ENCODE peak calls at places on chromosomes 3 and 15, in four cellular contexts. One of them, this sample, is unnamed.

GRCh38 chr3:198079771-198080520 is 119.9 kb downstream of the LMLN start:
- DNase-seq in tibial artery: no peak
- DNase-seq in dorsolateral prefrontal cortex: no peak
- DNase-seq in CD8-positive, alpha-beta T cell: peak
- DNase-seq in this sample: peak

GRCh38 chr3:28916713-28917499 is 364.0 kb upstream of the RBMS3 start:
- DNase-seq in tibial artery: peak
- DNase-seq in dorsolateral prefrontal cortex: no peak
- DNase-seq in CD8-positive, alpha-beta T cell: no peak
- DNase-seq in this sample: peak

GRCh38 chr3:108554233-108554632 is 35.0 kb downstream of the CIP2A start:
- DNase-seq in tibial artery: no peak
- DNase-seq in dorsolateral prefrontal cortex: no peak
- DNase-seq in CD8-positive, alpha-beta T cell: no peak
- DNase-seq in this sample: peak

GRCh38 chr15:99440551-99441426 is 125.0 kb upstream of the MEF2A start:
- DNase-seq in tibial artery: peak
- DNase-seq in dorsolateral prefrontal cortex: no peak
- DNase-seq in CD8-positive, alpha-beta T cell: no peak
- DNase-seq in this sample: no peak

GRCh38 chr3:129318921-129319320 is 40.3 kb downstream of the HMCES start:
- DNase-seq in tibial artery: no peak
- DNase-seq in dorsolateral prefrontal cortex: no peak
- DNase-seq in CD8-positive, alpha-beta T cell: no peak
- DNase-seq in this sample: no peak

GRCh38 chr3:105518806-105519418 is 152.2 kb downstream of the ALCAM start:
- DNase-seq in tibial artery: no peak
- DNase-seq in dorsolateral prefrontal cortex: peak
- DNase-seq in CD8-positive, alpha-beta T cell: no peak
- DNase-seq in this sample: peak

GRCh38 chr15:84976746-84977345 is 4.8 kb upstream of the PDE8A start:
- DNase-seq in tibial artery: no peak
- DNase-seq in dorsolateral prefrontal cortex: no peak
- DNase-seq in CD8-positive, alpha-beta T cell: no peak
- DNase-seq in this sample: no peak

GRCh38 chr15:40471105-40471777 is 457 bp downstream of the CHST14 start:
- DNase-seq in tibial artery: peak
- DNase-seq in dorsolateral prefrontal cortex: no peak
- DNase-seq in CD8-positive, alpha-beta T cell: no peak
- DNase-seq in this sample: no peak

GRCh38 chr3:60301142-60301541 is 950.1 kb downstream of the FHIT start:
- DNase-seq in tibial artery: no peak
- DNase-seq in dorsolateral prefrontal cortex: no peak
- DNase-seq in CD8-positive, alpha-beta T cell: no peak
- DNase-seq in this sample: peak

GRCh38 chr3:96776818-96777217 is 37.6 kb upstream of the EPHA6 start:
- DNase-seq in tibial artery: no peak
- DNase-seq in dorsolateral prefrontal cortex: no peak
- DNase-seq in CD8-positive, alpha-beta T cell: no peak
- DNase-seq in this sample: no peak

DNA sequence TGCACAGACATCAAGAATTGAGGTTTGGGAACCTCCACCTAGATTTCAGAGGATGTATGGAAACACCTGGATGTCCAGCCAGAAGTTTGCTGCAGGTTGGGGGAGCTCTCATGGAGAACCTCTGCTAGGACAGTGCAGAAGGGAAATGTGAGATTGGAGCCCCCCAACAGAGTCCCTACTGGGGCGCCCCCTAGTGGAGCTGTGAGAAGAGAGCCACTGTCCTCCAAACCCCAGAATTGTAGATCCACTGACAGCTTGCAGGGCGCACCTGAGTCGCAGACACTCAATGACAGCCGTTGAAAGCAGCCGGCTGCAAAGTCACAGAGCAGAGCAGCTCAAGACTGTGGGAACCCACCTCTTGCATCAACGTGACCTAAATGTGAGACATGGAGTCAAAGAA is 34.6 kb upstream of the EPHA6 start:
- DNase-seq in tibial artery: no peak
- DNase-seq in dorsolateral prefrontal cortex: no peak
- DNase-seq in CD8-positive, alpha-beta T cell: no peak
- DNase-seq in this sample: no peak
- TF ChIP-seq CTCF in tibial artery: no peak
- TF ChIP-seq CTCF in dorsolateral prefrontal cortex: no peak
- TF ChIP-seq CTCF in CD8-positive, alpha-beta T cell: no peak
- TF ChIP-seq CTCF in this sample: no peak

DNA sequence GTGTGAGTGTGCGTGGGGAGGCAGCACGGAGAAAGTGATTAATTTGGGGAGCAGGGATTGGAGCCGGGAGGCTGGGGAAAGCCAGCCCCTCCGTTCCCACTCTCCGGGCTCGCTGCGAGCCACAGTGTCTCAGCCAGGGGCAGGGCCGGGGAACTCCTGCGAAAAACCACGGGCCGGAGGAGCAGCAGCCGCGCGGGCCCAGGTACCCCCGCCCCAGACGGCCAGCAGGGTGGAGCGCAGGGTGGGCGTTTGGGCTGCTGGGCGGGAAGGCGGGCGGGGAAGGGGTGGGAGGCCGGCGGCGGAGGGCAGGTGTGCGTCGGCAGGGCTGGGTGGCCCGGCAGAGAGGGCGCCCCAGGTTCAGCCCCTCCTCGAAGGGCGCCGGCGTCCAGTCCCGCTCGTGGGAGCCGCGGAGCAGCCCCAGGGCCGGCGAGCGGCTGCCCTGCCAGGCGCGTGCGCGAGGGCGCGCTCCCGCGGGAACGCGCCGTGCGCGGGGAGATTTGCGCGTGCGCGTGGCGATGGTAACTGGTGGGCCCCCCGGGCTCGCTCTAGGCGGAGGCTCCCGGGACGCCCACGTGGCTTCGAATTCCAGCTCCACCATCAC is 1.4 kb downstream of the CHL1 start:
- DNase-seq in tibial artery: no peak
- DNase-seq in dorsolateral prefrontal cortex: peak
- DNase-seq in CD8-positive, alpha-beta T cell: no peak
- DNase-seq in this sample: no peak
- H3K4me3 ChIP-seq in tibial artery: peak
- H3K4me3 ChIP-seq in dorsolateral prefrontal cortex: peak
- H3K4me3 ChIP-seq in CD8-positive, alpha-beta T cell: no peak
- H3K4me3 ChIP-seq in this sample: no peak

GRCh38 chr15:73677146-73677607 is 7.0 kb upstream of the CD276 start:
- DNase-seq in tibial artery: peak
- DNase-seq in dorsolateral prefrontal cortex: peak
- DNase-seq in CD8-positive, alpha-beta T cell: peak
- DNase-seq in this sample: peak
- TF ChIP-seq CTCF in tibial artery: peak
- TF ChIP-seq CTCF in dorsolateral prefrontal cortex: peak
- TF ChIP-seq CTCF in CD8-positive, alpha-beta T cell: peak
- TF ChIP-seq CTCF in this sample: peak

DNA sequence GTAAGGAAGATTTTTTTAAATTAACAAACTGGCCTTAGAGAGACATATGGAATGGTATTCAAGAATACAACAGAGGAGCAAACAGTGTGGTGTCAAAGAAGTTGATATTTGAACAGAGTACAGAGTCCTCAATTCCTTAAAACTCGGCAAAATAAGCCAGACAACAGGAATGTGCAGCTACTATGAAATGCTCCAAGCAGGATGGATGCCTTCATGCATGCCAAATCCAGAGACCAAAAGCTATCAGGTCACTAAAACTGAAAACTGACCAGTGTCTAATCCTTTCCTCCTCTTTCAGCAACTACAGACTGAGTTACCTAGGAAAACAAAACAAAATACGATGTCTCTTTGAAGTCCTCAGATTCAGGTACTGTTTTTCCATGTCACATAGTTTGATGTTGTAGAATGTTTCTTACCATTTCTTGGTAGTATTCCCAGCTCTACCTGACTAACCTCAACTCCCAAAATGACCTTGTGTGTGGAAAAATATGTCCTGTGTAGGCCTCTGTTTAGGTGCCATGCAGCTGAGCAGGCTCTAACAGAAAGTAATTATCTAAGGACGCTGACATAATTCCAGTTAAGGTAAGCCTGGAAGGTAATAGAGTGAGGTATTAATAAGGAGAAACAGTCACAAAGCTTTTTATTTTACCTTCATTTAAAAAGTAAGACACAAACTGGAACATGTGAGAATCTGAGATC is 46.9 kb downstream of the TBL1XR1 start:
- DNase-seq in tibial artery: no peak
- DNase-seq in dorsolateral prefrontal cortex: no peak
- DNase-seq in CD8-positive, alpha-beta T cell: no peak
- DNase-seq in this sample: peak
- H3K4me3 ChIP-seq in tibial artery: no peak
- H3K4me3 ChIP-seq in dorsolateral prefrontal cortex: no peak
- H3K4me3 ChIP-seq in CD8-positive, alpha-beta T cell: no peak
- H3K4me3 ChIP-seq in this sample: no peak

This sample was measured in choroid plexus epithelial cell.